ENCODE peak calls at places on chromosomes 2 and 18, in five cellular contexts. U is NCI-H1417 treated with DMSO at 0.1 percent for 48 hours; A is stimulated activated CD4-positive, alpha-beta T cell treated with anti-CD3 and anti-CD28 coated beads, Interleukin-4, amount 100 ng/mL, for 48 hours; T is neural crest cell; C is germinal center. V is an unnamed sample.

GRCh38 chr2:158637357-158637756 is 157.8 kb upstream of the DAPL1 start:
- DNase-seq in U (no peak), A (no peak), T (no peak), C (no peak), V (no peak)

GRCh38 chr2:7286120-7286519 is 368.9 kb downstream of the RNF144A start:
- DNase-seq in U (no peak), A (no peak), T (no peak), C (no peak), V (no peak)

GRCh38 chr2:215269397-215270117 is 42.3 kb upstream of the ATIC start:
- DNase-seq in U (peak; percentile 21), A (peak; percentile 37), T (peak; percentile 75), C (peak; percentile 35), V (peak; percentile 80)

GRCh38 chr2:197972017-197972416 is 167.6 kb downstream of the PLCL1 start:
- DNase-seq in U (no peak), A (no peak), T (no peak), C (no peak), V (peak; percentile 72)

GRCh38 chr2:241853651-241854341 is 4.9 kb downstream of the PDCD1 start:
- DNase-seq in U (no peak), A (no peak), T (no peak), C (no peak), V (peak; percentile 25)

GRCh38 chr2:28649481-28650260 is 102.0 kb upstream of the PPP1CB start:
- DNase-seq in U (no peak), A (peak; percentile 46), T (no peak), C (no peak), V (peak; percentile 58)

GRCh38 chr2:62243983-62244382 is 48.1 kb downstream of the B3GNT2 start:
- DNase-seq in U (no peak), A (no peak), T (no peak), C (no peak), V (no peak)

GRCh38 chr2:46171441-46171953 is 125.7 kb upstream of the EPAS1 start:
- DNase-seq in U (no peak), A (no peak), T (no peak), C (no peak), V (peak; percentile 95)

GRCh38 chr2:168404764-168405163 is 51.3 kb upstream of the CERS6 start:
- DNase-seq in U (no peak), A (no peak), T (no peak), C (no peak), V (no peak)

GRCh38 chr18:24270937-24271380 is 126.7 kb downstream of the OSBPL1A start:
- DNase-seq in U (no peak), A (no peak), T (no peak), C (no peak), V (peak; percentile 63)

GRCh38 chr2:46485002-46485401 is 5.6 kb downstream of the TMEM247 start:
- DNase-seq in U (no peak), A (no peak), T (no peak), C (no peak), V (no peak)

GRCh38 chr2:20490300-20491181 is 43.7 kb downstream of the RHOB start:
- DNase-seq in U (no peak), A (no peak), T (no peak), C (no peak), V (peak; percentile 72)

GRCh38 chr2:85303780-85304531 is 23.8 kb downstream of the TGOLN2 start:
- DNase-seq in U (no peak), A (no peak), T (no peak), C (no peak), V (no peak)

GRCh38 chr18:68316636-68317035 is 398.3 kb downstream of the TMX3 start:
- DNase-seq in U (no peak), A (no peak), T (no peak), C (no peak), V (peak; percentile 28)

GRCh38 chr2:222410534-222410933 is 13.8 kb upstream of the SGPP2 start:
- DNase-seq in U (no peak), A (no peak), T (no peak), C (no peak), V (no peak)

GRCh38 chr2:199850718-199851498 is at the start of gene FTCDNL1:
- DNase-seq in U (no peak), A (peak; percentile 55), T (peak; percentile 56), C (peak; percentile 56), V (peak; percentile 13)

GRCh38 chr18:30451976-30452375 is 590.6 kb downstream of the DSC3 start:
- DNase-seq in U (no peak), A (no peak), T (no peak), C (no peak), V (no peak)

GRCh38 chr18:57943723-57944122 is 100.3 kb upstream of the NEDD4L start:
- DNase-seq in U (no peak), A (no peak), T (no peak), C (no peak), V (peak; percentile 86)

GRCh38 chr2:85783796-85784195 is 30.0 kb downstream of the ATOH8 start:
- DNase-seq in U (no peak), A (no peak), T (no peak), C (no peak), V (no peak)

GRCh38 chr2:126889501-126890135 is 9.1 kb upstream of the TEX51 start:
- DNase-seq in U (no peak), A (no peak), T (no peak), C (no peak), V (no peak)

GRCh38 chr2:98861601-98862000 is 74.4 kb downstream of the CRACDL start:
- DNase-seq in U (no peak), A (no peak), T (no peak), C (no peak), V (no peak)

GRCh38 chr2:48345176-48345575 is 184.8 kb upstream of the STON1 start:
- DNase-seq in U (no peak), A (no peak), T (no peak), C (no peak), V (no peak)

GRCh38 chr2:10547011-10547410 is 98.9 kb upstream of the ODC1 start:
- DNase-seq in U (no peak), A (no peak), T (no peak), C (no peak), V (peak; percentile 58)

GRCh38 chr2:95695613-95696012 is 103.8 kb downstream of the TRIM43 start:
- DNase-seq in U (no peak), A (no peak), T (no peak), C (no peak), V (no peak)

GRCh38 chr2:33522571-33522970 is 46.1 kb downstream of the RASGRP3 start:
- DNase-seq in U (no peak), A (no peak), T (no peak), C (no peak), V (peak; percentile 42)

GRCh38 chr2:203650860-203651613 is 55.4 kb upstream of the CD28 start:
- DNase-seq in U (no peak), A (no peak), T (no peak), C (peak; percentile 17), V (peak; percentile 54)

GRCh38 chr18:49247786-49248185 is 212.7 kb downstream of the DYM start:
- DNase-seq in U (no peak), A (no peak), T (no peak), C (no peak), V (peak; percentile 25)

GRCh38 chr18:2805970-2806943 is 40.5 kb upstream of the EMILIN2 start:
- DNase-seq in U (no peak), A (no peak), T (no peak), C (no peak), V (peak; percentile 73)

GRCh38 chr18:11937874-11938478 is 29.9 kb upstream of the MPPE1 start:
- DNase-seq in U (peak; percentile 7), A (peak; percentile 63), T (peak; percentile 79), C (peak; percentile 77), V (peak; percentile 61)

GRCh38 chr2:161044095-161044874 is 115.9 kb upstream of the TANK start:
- DNase-seq in U (no peak), A (no peak), T (no peak), C (no peak), V (peak; percentile 73)

GRCh38 chr18:68763082-68763481 is 34.8 kb upstream of the CCDC102B start:
- DNase-seq in U (no peak), A (no peak), T (no peak), C (no peak), V (peak; percentile 41)

GRCh38 chr2:80947601-80948130 is 643.1 kb upstream of the LRRTM1 start:
- DNase-seq in U (no peak), A (no peak), T (no peak), C (no peak), V (no peak)

GRCh38 chr18:24878289-24878688 is 417.9 kb downstream of the HRH4 start:
- DNase-seq in U (peak; percentile 47), A (no peak), T (peak; percentile 30), C (peak; percentile 14), V (peak; percentile 64)

GRCh38 chr2:181305151-181306123 is 151.7 kb upstream of the ITGA4 start:
- DNase-seq in U (no peak), A (no peak), T (peak; percentile 11), C (peak; percentile 24), V (peak; percentile 5)

GRCh38 chr2:241796209-241796608 is 12.8 kb upstream of the NEU4 start:
- DNase-seq in U (no peak), A (no peak), T (no peak), C (no peak), V (no peak)

GRCh38 chr2:102116675-102117471 is 25.7 kb upstream of the IL1R1 start:
- DNase-seq in U (no peak), A (no peak), T (no peak), C (no peak), V (peak; percentile 28)

V was measured in IMR-90.